ENCODE peak calls at places on chromosomes 5 and 9, in seven cellular contexts. Z is endothelial cell of umbilical vein, M is HepG2, G is SK-N-SH, S is WTC11, T is H1, X is A549. K is an unnamed sample.

GRCh38 chr5:157167219-157167621 is 1.2 kb upstream of the GARIN3 start:
- DNase-seq in Z (no peak), M (no peak), G (no peak), S (no peak), T (no peak), X (no peak), K (no peak)

GRCh38 chr5:127392762-127393161 is 102.2 kb downstream of the MEGF10 start:
- DNase-seq in Z (no peak), M (no peak), G (no peak), S (no peak), T (no peak), X (no peak), K (no peak)

GRCh38 chr5:131142970-131143617 is 22.0 kb downstream of the HINT1 start:
- DNase-seq in Z (no peak), M (no peak), G (no peak), S (no peak), T (no peak), X (no peak), K (no peak)

GRCh38 chr5:110086658-110087388 is 397.1 kb downstream of the MAN2A1 start:
- DNase-seq in Z (no peak), M (no peak), G (no peak), S (no peak), T (no peak), X (no peak), K (peak; percentile 32)

GRCh38 chr5:32115985-32116384 is 58.1 kb downstream of the GOLPH3 start:
- DNase-seq in Z (no peak), M (no peak), G (no peak), S (no peak), T (no peak), X (peak; percentile 22), K (peak; percentile 15)

GRCh38 chr9:128626181-128626580 is 30.5 kb downstream of the DYNC2I2 start:
- DNase-seq in Z (no peak), M (no peak), G (peak; percentile 16), S (no peak), T (no peak), X (no peak), K (no peak)

GRCh38 chr5:127875235-127876021 is 172.2 kb downstream of the CCDC192 start:
- DNase-seq in Z (peak; percentile 70), M (peak; percentile 75), G (peak; percentile 51), S (peak; percentile 37), T (peak; percentile 1), X (peak; percentile 93), K (peak; percentile 67)

GRCh38 chr9:96449522-96449843 is 486 bp upstream of the HABP4 start:
- DNase-seq in Z (no peak), M (no peak), G (no peak), S (peak; percentile 27), T (peak; percentile 13), X (no peak), K (no peak)

GRCh38 chr5:126526493-126526892 is 68.5 kb downstream of the ALDH7A1 start:
- DNase-seq in Z (no peak), M (no peak), G (no peak), S (no peak), T (no peak), X (no peak), K (no peak)

GRCh38 chr5:64637144-64637543 is 53.2 kb upstream of the SHISAL2B start:
- DNase-seq in Z (no peak), M (no peak), G (no peak), S (no peak), T (no peak), X (no peak), K (peak; percentile 65)

GRCh38 chr5:89968870-89969472 is 440.6 kb downstream of the CETN3 start:
- DNase-seq in Z (no peak), M (no peak), G (no peak), S (no peak), T (no peak), X (no peak), K (no peak)

GRCh38 chr9:77779010-77779409 is 130.9 kb upstream of the GNA14 start:
- DNase-seq in Z (no peak), M (no peak), G (no peak), S (no peak), T (no peak), X (no peak), K (no peak)

GRCh38 chr5:98978528-98978927 is 49.7 kb upstream of the CHD1 start:
- DNase-seq in Z (no peak), M (no peak), G (no peak), S (no peak), T (no peak), X (no peak), K (no peak)

GRCh38 chr9:5557606-5558587 is 47.6 kb downstream of the PDCD1LG2 start:
- DNase-seq in Z (no peak), M (no peak), G (no peak), S (no peak), T (no peak), X (no peak), K (peak; percentile 83)

GRCh38 chr9:113682297-113682771 is 193.8 kb upstream of the ZNF618 start:
- DNase-seq in Z (peak; percentile 85), M (peak; percentile 76), G (peak; percentile 68), S (peak; percentile 87), T (peak; percentile 66), X (peak; percentile 94), K (peak; percentile 74)

GRCh38 chr9:115733736-115734135 is 419.9 kb upstream of the PAPPA start:
- DNase-seq in Z (no peak), M (no peak), G (no peak), S (no peak), T (no peak), X (no peak), K (no peak)

DNA sequence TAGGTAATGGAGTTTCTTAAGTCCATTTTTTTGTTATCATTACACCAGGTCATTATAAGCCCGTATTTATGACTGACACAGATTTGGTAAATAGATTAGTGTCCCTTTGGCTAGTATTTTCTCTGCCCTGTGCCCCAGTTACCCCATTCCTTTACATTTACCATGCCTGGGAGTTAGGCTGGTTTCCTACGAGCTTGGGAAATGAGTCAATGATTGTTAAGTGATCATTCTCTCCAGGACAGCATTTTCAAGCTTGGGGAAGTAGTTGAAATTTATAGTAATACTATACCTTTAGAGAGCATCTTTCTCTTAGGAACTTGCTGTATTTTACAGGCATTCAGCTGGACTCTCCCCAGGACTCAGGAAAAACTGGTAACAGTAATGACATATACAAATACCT is 573.1 kb downstream of the TLE4 start:
- DNase-seq in Z (no peak), M (no peak), G (no peak), S (no peak), T (no peak), X (no peak), K (no peak)
- TF ChIP-seq MAX in Z (no peak), M (no peak), G (no peak), S (no peak), T (no peak), X (no peak), K (no peak)

GRCh38 chr9:1916676-1917075 is 98.5 kb upstream of the SMARCA2 start:
- DNase-seq in Z (no peak), M (no peak), G (no peak), S (no peak), T (no peak), X (no peak), K (peak; percentile 18)

GRCh38 chr9:1918642-1919041 is 96.5 kb upstream of the SMARCA2 start:
- DNase-seq in Z (no peak), M (no peak), G (no peak), S (no peak), T (no peak), X (no peak), K (no peak)

GRCh38 chr9:1919229-1919628 is 95.9 kb upstream of the SMARCA2 start:
- DNase-seq in Z (no peak), M (no peak), G (no peak), S (peak; percentile 33), T (no peak), X (no peak), K (no peak)

GRCh38 chr9:1927546-1927945 is 87.6 kb upstream of the SMARCA2 start:
- DNase-seq in Z (no peak), M (no peak), G (no peak), S (no peak), T (no peak), X (no peak), K (no peak)

DNA sequence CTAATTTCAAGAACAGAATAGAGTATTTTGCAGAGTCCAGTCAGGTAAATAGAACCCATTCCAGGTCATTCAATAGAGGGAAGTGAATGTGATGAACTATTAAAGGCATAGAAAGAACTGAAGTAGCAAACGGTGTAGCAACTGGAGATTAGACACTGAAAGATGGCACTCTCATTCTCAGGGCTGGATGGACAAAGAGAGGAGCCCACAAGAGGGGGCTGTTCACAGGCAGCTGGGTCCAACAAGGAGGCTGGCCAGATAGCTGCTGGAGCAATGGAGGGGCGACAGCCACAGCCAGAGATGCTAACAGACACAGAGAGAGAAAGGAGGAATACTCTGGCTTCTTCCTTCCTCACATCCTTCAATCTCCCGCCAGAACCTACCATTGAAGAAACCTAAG is 93.1 kb upstream of the SMARCA2 start:
- DNase-seq in Z (no peak), M (peak; percentile 5), G (no peak), S (peak; percentile 23), T (no peak), X (no peak), K (peak; percentile 26)
- TF ChIP-seq MAX in Z (no peak), M (no peak), G (no peak), S (no peak), T (no peak), X (no peak), K (no peak)

GRCh38 chr5:81755320-81755719 is 4.4 kb upstream of the SSBP2 start:
- DNase-seq in Z (peak; percentile 64), M (peak; percentile 20), G (no peak), S (peak; percentile 22), T (no peak), X (peak; percentile 85), K (no peak)
- TF ChIP-seq MAX in Z (no peak), M (no peak), G (peak; percentile 21), S (no peak), T (no peak), X (peak; percentile 70), K (no peak)

DNA sequence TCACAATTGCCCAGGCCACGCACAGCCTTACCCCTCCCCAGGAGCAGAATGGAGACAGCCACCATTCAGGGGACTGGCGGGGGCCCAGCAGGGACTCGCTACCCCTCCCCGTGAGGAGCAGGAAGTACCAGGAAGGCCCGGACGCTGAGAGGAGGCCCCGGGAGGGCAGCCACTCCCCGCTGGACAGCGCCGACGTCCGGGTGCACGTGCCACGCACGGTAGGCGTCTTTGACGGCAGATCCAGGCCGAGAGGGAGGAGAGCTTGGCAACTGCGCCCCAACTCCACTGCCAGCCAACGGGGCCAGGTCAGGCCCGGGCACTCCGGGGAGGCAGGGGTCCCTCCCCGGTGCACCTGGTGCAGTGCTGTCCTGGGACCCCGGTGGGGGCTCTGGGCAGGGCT is 14.0 kb downstream of the DNLZ start:
- DNase-seq in Z (no peak), M (no peak), G (no peak), S (no peak), T (no peak), X (no peak), K (no peak)
- TF ChIP-seq MAX in Z (no peak), M (no peak), G (no peak), S (no peak), T (no peak), X (no peak), K (no peak)

DNA sequence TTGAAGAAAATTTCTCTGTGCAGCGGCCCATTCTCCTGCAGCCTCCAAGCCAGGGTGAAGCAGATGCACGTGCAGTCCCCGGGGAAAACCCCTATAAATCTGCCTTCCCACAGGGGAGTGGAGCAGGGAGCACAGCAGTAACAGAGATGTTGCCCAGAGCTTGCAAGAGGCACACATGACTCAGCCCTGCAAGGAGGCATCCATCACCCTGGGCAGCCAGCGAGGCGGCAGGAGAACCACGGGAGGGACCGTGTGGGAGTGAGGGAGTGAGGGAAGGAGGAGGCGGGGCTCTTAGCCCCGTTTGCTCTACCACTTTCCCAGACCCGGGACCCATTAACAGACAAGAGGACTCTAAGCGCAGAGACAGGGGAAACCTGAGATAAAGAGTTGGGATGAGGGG is 96.2 kb upstream of the ARAP3 start:
- DNase-seq in Z (no peak), M (no peak), G (no peak), S (no peak), T (no peak), X (peak; percentile 17), K (peak; percentile 65)
- TF ChIP-seq MAX in Z (no peak), M (no peak), G (no peak), S (no peak), T (no peak), X (no peak), K (no peak)